ENCODE peak calls at places on chromosomes 13 and 19, in nine cellular contexts. F is neural progenitor cell, K is GM23338, Z is PC-3, D is endothelial cell of umbilical vein, C is mammary epithelial cell, Q is neuronal stem cell, W is mesenchymal stem cell, R is A549. M is an unnamed sample.
A peak's percentile ranks its signal among the peaks of the same experiment; 100 is the strongest.

GRCh38 chr13:50829896-50830295 is 13.6 kb downstream of the DLEU7 start:
- DNase-seq in C (peak; percentile 7), Q (no peak), W (peak; percentile 62), R (no peak), K (no peak), F (no peak), Z (no peak), D (no peak), M (no peak)

GRCh38 chr19:47122359-47123335 is 8.0 kb upstream of the SAE1 start:
- DNase-seq in W (peak; percentile 76), K (no peak), F (no peak), Q (no peak), D (no peak), C (peak; percentile 67), Z (peak; percentile 69), R (peak; percentile 66), M (peak; percentile 83)

GRCh38 chr19:47351545-47351944 is 2.4 kb downstream of the DHX34 start:
- DNase-seq in K (peak; percentile 60), C (peak; percentile 28), D (peak; percentile 40), Q (no peak), F (peak; percentile 31), R (peak; percentile 74), Z (peak; percentile 37), W (peak; percentile 53), M (peak; percentile 27)

GRCh38 chr13:27383104-27383921 is 41.1 kb upstream of the GTF3A start:
- DNase-seq in R (peak; percentile 66), C (no peak), F (no peak), Q (no peak), W (no peak), Z (no peak), K (peak; percentile 49), D (no peak), M (no peak)

GRCh38 chr19:6911523-6911922 is 24.1 kb downstream of the ADGRE1 start:
- DNase-seq in W (no peak), K (no peak), R (no peak), D (no peak), C (no peak), F (no peak), Q (no peak), Z (no peak), M (no peak)

GRCh38 chr13:101417501-101417900 is 1.2 kb upstream of the NALCN start:
- DNase-seq in R (no peak), W (no peak), K (no peak), Q (no peak), F (no peak), Z (no peak), D (no peak), C (no peak), M (no peak)

GRCh38 chr19:44925114-44925891 is 10.9 kb downstream of the APOC1 start:
- DNase-seq in K (no peak), Q (no peak), Z (no peak), D (no peak), W (peak; percentile 81), C (no peak), R (no peak), F (no peak), M (no peak)

GRCh38 chr13:109100705-109101104 is 471.3 kb downstream of the MYO16 start:
- DNase-seq in D (no peak), Z (peak; percentile 22), W (no peak), Q (no peak), C (peak; percentile 46), R (no peak), K (peak; percentile 17), F (no peak), M (peak; percentile 17)

GRCh38 chr19:24074720-24075119 is 12.3 kb upstream of the ZNF254 start:
- DNase-seq in F (no peak), R (no peak), K (no peak), C (peak; percentile 57), W (peak; percentile 42), Z (peak; percentile 81), D (no peak), Q (no peak), M (peak; percentile 31)

GRCh38 chr13:42702726-42703125 is 78.7 kb upstream of the FAM216B start:
- DNase-seq in C (no peak), F (no peak), K (no peak), D (no peak), Z (no peak), W (no peak), Q (no peak), R (no peak), M (peak; percentile 13)

GRCh38 chr13:42703740-42704139 is 77.6 kb upstream of the FAM216B start:
- DNase-seq in W (no peak), D (no peak), K (no peak), Q (no peak), R (no peak), Z (no peak), C (no peak), F (no peak), M (no peak)

GRCh38 chr13:42696191-42696590 is 85.2 kb upstream of the FAM216B start:
- DNase-seq in K (no peak), R (no peak), W (peak; percentile 50), Q (no peak), C (peak; percentile 98), D (no peak), Z (peak; percentile 80), F (no peak), M (peak; percentile 86)

DNA sequence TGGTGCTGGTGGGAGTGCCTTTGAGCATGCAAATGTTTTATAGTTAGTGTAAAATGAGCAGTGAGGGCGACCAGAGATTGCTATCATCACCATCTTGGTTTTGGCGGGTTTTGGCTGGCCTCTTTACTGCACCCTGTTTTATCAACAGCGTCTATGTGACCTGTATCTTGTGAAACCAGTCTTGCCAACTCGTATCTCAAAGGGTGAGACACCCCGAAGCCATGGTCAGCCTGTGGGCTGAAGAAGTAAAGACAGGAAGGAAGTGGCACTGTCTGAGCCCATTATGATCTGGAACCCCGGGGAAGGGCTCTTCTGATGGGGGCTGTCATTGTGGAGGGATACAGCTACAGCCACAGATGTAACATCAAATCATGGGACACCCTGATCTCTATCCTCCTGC is 81.5 kb upstream of the FAM216B start:
- DNase-seq in R (no peak), C (no peak), W (no peak), Q (no peak), F (no peak), K (no peak), Z (no peak), D (no peak), M (no peak)
- H3K4me2 ChIP-seq in R (no peak overlapping the region), C (no peak overlapping the region), W (no peak overlapping the region), Q (no peak overlapping the region), F (no peak overlapping the region), K (no peak overlapping the region), Z (no peak overlapping the region), D (no peak overlapping the region), M (no peak overlapping the region)

GRCh38 chr19:1274081-1274851 is 1.1 kb upstream of the FAM174C start:
- DNase-seq in Z (no peak), D (no peak), W (no peak), Q (no peak), C (no peak), F (no peak), K (no peak), R (no peak), M (no peak)

GRCh38 chr19:1274852-1275259 is 474 bp upstream of the FAM174C start:
- DNase-seq in D (no peak), K (peak; percentile 65), R (no peak), Z (no peak), C (no peak), Q (no peak), F (peak; percentile 67), W (no peak), M (no peak)

GRCh38 chr19:1272423-1273262 is 2.7 kb upstream of the FAM174C start:
- DNase-seq in R (no peak), W (no peak), K (no peak), D (no peak), Z (no peak), Q (no peak), F (no peak), C (no peak), M (no peak)

GRCh38 chr19:1271528-1272422 is 2.6 kb downstream of the CIRBP start:
- DNase-seq in K (no peak), C (no peak), Z (no peak), D (no peak), R (no peak), F (no peak), W (no peak), Q (no peak), M (no peak)

GRCh38 chr19:1273263-1274041 is 1.9 kb upstream of the FAM174C start:
- DNase-seq in Q (no peak), Z (no peak), W (no peak), R (no peak), C (no peak), F (no peak), K (no peak), D (no peak), M (no peak)
- H3K4me2 ChIP-seq in Q (no peak overlapping the region), Z (peak overlapping the region; percentile 95), W (no peak overlapping the region), R (peak overlapping the region; percentile 99), C (no peak overlapping the region), F (peak overlapping the region; percentile 20), K (peak overlapping the region; percentile 97), D (no peak overlapping the region), M (peak overlapping the region; percentile 96)

GRCh38 chr13:30416471-30416870 is 5.8 kb upstream of the UBE2L5 start:
- DNase-seq in W (no peak), D (no peak), K (no peak), F (no peak), R (no peak), Q (no peak), Z (no peak), C (no peak), M (no peak)

GRCh38 chr13:30421093-30422055 is 919 bp upstream of the UBE2L5 start:
- DNase-seq in R (peak; percentile 80), K (peak; percentile 78), C (peak; percentile 85), Q (peak; percentile 74), D (peak; percentile 81), Z (peak; percentile 72), F (peak; percentile 90), W (peak; percentile 91), M (peak; percentile 75)

GRCh38 chr13:30422056-30422914 is at the start of gene UBE2L5:
- DNase-seq in W (peak; percentile 82), Q (peak; percentile 66), C (peak; percentile 73), F (peak; percentile 92), K (peak; percentile 74), D (peak; percentile 65), Z (peak; percentile 62), R (peak; percentile 87), M (peak; percentile 79)

GRCh38 chr13:30418075-30418715 is 4.1 kb upstream of the UBE2L5 start:
- DNase-seq in R (no peak), Q (no peak), F (no peak), C (no peak), K (no peak), Z (no peak), W (no peak), D (no peak), M (no peak)

GRCh38 chr13:30418886-30419459 is 3.3 kb upstream of the UBE2L5 start:
- DNase-seq in W (no peak), Q (no peak), C (no peak), F (no peak), R (no peak), K (no peak), D (no peak), Z (no peak), M (no peak)
- H3K4me2 ChIP-seq in W (no peak overlapping the region), Q (no peak overlapping the region), C (no peak overlapping the region), F (no peak overlapping the region), R (no peak overlapping the region), K (no peak overlapping the region), D (no peak overlapping the region), Z (no peak overlapping the region), M (no peak overlapping the region)

DNA sequence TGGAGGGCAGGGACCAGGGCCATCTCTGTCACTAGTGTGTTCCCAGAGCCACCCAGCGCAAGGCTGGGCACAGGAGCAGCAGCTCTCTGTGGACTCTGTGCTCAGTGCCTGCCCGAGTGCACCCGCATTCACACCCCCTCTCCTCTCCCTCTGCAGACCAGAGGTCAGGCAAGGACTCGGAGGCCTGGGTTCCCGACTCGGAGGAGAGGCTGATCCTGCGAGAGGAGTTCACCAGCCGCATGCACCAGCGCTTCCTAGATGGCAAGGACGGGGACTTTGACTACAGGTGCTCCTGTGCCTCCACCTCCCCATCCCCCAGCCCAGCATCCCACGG is 10.2 kb downstream of the CCDC97 start:
- DNase-seq in R (no peak), K (no peak), Q (no peak), F (no peak), W (no peak), C (no peak), D (no peak), Z (no peak), M (no peak)
- H3K4me2 ChIP-seq in R (no peak overlapping the region), K (no peak overlapping the region), Q (no peak overlapping the region), F (no peak overlapping the region), W (no peak overlapping the region), C (no peak overlapping the region), D (no peak overlapping the region), Z (no peak overlapping the region), M (no peak overlapping the region)